ENCODE peak calls at places on chromosomes 7 and 10, in eight cellular contexts. G is right atrium auricular region, U is OCI-LY7, A is lower lobe of right lung, E is hepatocyte, K is endodermal cell, C is tibial artery, N is GM23338. H is an unnamed sample.

GRCh38 chr10:43925793-43926192 is 277.1 kb upstream of the ZNF32 start:
- DNase-seq in U (no peak), E (peak), N (no peak), K (peak), C (no peak), G (no peak), A (no peak), H (no peak)

GRCh38 chr10:14414901-14415300 is 84.2 kb upstream of the FRMD4A start:
- DNase-seq in N (no peak), E (no peak), G (no peak), A (no peak), C (no peak), U (no peak), K (no peak), H (no peak)

GRCh38 chr10:48506147-48506917 is 98.5 kb downstream of the ARHGAP22 start:
- DNase-seq in C (no peak), E (peak), G (peak), K (peak), U (peak), N (no peak), A (no peak), H (peak)

GRCh38 chr7:69603937-69604494 is 5.7 kb downstream of the AUTS2 start:
- DNase-seq in N (no peak), E (no peak), C (no peak), K (no peak), U (peak), A (no peak), G (no peak), H (no peak)

GRCh38 chr10:114566064-114566463 is 92.0 kb downstream of the ABLIM1 start:
- DNase-seq in N (no peak), K (no peak), G (no peak), U (no peak), A (no peak), E (no peak), C (no peak), H (no peak)

GRCh38 chr7:115499966-115500365 is 530.6 kb downstream of the TFEC start:
- DNase-seq in G (no peak), E (no peak), U (no peak), A (no peak), C (no peak), K (no peak), N (no peak), H (no peak)

GRCh38 chr10:122277737-122278136 is 6.6 kb downstream of the BTBD16 start:
- DNase-seq in K (no peak), N (no peak), A (no peak), E (no peak), C (no peak), G (no peak), U (no peak), H (no peak)

GRCh38 chr7:129875745-129876411 is 76.9 kb downstream of the UBE2H start:
- DNase-seq in G (no peak), E (no peak), K (no peak), U (no peak), A (no peak), C (no peak), N (no peak), H (no peak)

GRCh38 chr7:44538093-44538797 is 2.9 kb downstream of the NPC1L1 start:
- DNase-seq in A (no peak), C (no peak), N (no peak), G (no peak), K (no peak), U (no peak), E (no peak), H (no peak)

GRCh38 chr10:132001238-132001977 is 19.7 kb upstream of the BNIP3 start:
- DNase-seq in A (peak), G (no peak), C (no peak), U (no peak), E (no peak), K (peak), N (peak), H (no peak)

GRCh38 chr10:96718304-96718990 is 1.9 kb downstream of the PIK3AP1 start:
- DNase-seq in C (no peak), U (peak), E (no peak), G (no peak), K (no peak), A (no peak), N (no peak), H (no peak)

GRCh38 chr10:92042541-92042940 is 119.0 kb downstream of the BTAF1 start:
- DNase-seq in C (no peak), U (no peak), G (no peak), E (no peak), K (no peak), N (peak), A (no peak), H (no peak)

GRCh38 chr10:29858352-29859267 is 200.8 kb downstream of the JCAD start:
- DNase-seq in E (peak), N (peak), K (peak), U (no peak), G (peak), A (peak), C (peak), H (no peak)

GRCh38 chr10:24722676-24723385 is 856 bp downstream of the ARHGAP21 start:
- DNase-seq in A (peak), C (peak), U (peak), E (peak), K (peak), N (peak), G (no peak), H (no peak)

GRCh38 chr7:14836571-14837189 is 65.9 kb downstream of the DGKB start:
- DNase-seq in U (no peak), E (peak), A (no peak), C (peak), K (peak), N (peak), G (peak), H (no peak)

GRCh38 chr7:46814516-46815250 is 767.2 kb downstream of the TNS3 start:
- DNase-seq in G (no peak), C (no peak), N (no peak), U (no peak), A (no peak), K (no peak), E (no peak), H (no peak)

GRCh38 chr7:158834799-158835784 is 5.8 kb upstream of the ESYT2 start:
- DNase-seq in C (no peak), E (no peak), K (peak), U (no peak), N (no peak), A (no peak), G (no peak), H (peak)

GRCh38 chr7:63025815-63026214 is 972.8 kb upstream of the ZNF722 start:
- DNase-seq in U (no peak), K (no peak), A (no peak), G (no peak), N (no peak), E (no peak), C (no peak), H (peak)

GRCh38 chr7:102468416-102469350 is 3.9 kb downstream of the LRWD1 start:
- DNase-seq in N (no peak), A (no peak), K (peak), G (no peak), E (peak), C (no peak), U (no peak), H (no peak)

GRCh38 chr7:92851732-92852131 is 15.4 kb upstream of the CDK6 start:
- DNase-seq in G (no peak), A (no peak), N (no peak), K (no peak), C (no peak), E (no peak), U (no peak), H (no peak)

GRCh38 chr7:30278849-30279505 is 5.4 kb upstream of the ZNRF2 start:
- DNase-seq in E (no peak), G (no peak), K (no peak), C (no peak), U (peak), A (no peak), N (no peak), H (no peak)

GRCh38 chr7:108347616-108348015 is 108.6 kb downstream of the NRCAM start:
- DNase-seq in C (no peak), E (peak), A (no peak), U (no peak), K (peak), N (peak), G (no peak), H (no peak)

GRCh38 chr10:84715911-84716310 is 387.5 kb downstream of the CCSER2 start:
- DNase-seq in G (no peak), N (peak), A (no peak), E (peak), U (peak), K (peak), C (no peak), H (no peak)

GRCh38 chr7:2299853-2300512 is 14.3 kb downstream of the SNX8 start:
- DNase-seq in A (no peak), N (no peak), K (no peak), C (no peak), G (no peak), U (peak), E (no peak), H (no peak)

GRCh38 chr7:66399566-66399965 is 194.4 kb downstream of the TPST1 start:
- DNase-seq in K (no peak), A (no peak), U (no peak), G (no peak), E (no peak), C (no peak), N (no peak), H (no peak)

GRCh38 chr7:127362364-127363027 is 30.0 kb downstream of the ZNF800 start:
- DNase-seq in A (no peak), G (no peak), U (no peak), N (no peak), K (no peak), C (no peak), E (no peak), H (no peak)

GRCh38 chr10:29757551-29758297 is 123.0 kb upstream of the SVIL start:
- DNase-seq in E (peak), K (no peak), C (no peak), G (no peak), U (no peak), N (no peak), A (no peak), H (no peak)

GRCh38 chr7:142811154-142811737 is 40.5 kb downstream of the PRSS2 start:
- DNase-seq in E (peak), U (peak), G (no peak), A (no peak), K (peak), C (no peak), N (peak), H (no peak)

GRCh38 chr10:43953672-43954071 is 305.0 kb upstream of the ZNF32 start:
- DNase-seq in A (no peak), E (no peak), N (no peak), C (no peak), K (peak), U (no peak), G (peak), H (peak)

GRCh38 chr10:5840314-5841307 is 27.4 kb upstream of the GDI2 start:
- DNase-seq in K (peak), G (no peak), C (no peak), A (no peak), U (peak), E (no peak), N (no peak), H (no peak)

GRCh38 chr7:77238703-77239136 is 39.1 kb upstream of the FGL2 start:
- DNase-seq in N (no peak), C (no peak), G (no peak), A (peak), E (no peak), K (no peak), U (no peak), H (peak)

GRCh38 chr7:17939670-17940301 is 508 bp downstream of the SNX13 start:
- DNase-seq in C (peak), N (peak), K (no peak), G (no peak), U (peak), E (peak), A (no peak), H (no peak)

GRCh38 chr7:107502154-107502553 is 32.3 kb downstream of the GPR22 start:
- DNase-seq in E (no peak), C (no peak), U (no peak), N (no peak), G (no peak), A (no peak), K (no peak), H (no peak)

DNA sequence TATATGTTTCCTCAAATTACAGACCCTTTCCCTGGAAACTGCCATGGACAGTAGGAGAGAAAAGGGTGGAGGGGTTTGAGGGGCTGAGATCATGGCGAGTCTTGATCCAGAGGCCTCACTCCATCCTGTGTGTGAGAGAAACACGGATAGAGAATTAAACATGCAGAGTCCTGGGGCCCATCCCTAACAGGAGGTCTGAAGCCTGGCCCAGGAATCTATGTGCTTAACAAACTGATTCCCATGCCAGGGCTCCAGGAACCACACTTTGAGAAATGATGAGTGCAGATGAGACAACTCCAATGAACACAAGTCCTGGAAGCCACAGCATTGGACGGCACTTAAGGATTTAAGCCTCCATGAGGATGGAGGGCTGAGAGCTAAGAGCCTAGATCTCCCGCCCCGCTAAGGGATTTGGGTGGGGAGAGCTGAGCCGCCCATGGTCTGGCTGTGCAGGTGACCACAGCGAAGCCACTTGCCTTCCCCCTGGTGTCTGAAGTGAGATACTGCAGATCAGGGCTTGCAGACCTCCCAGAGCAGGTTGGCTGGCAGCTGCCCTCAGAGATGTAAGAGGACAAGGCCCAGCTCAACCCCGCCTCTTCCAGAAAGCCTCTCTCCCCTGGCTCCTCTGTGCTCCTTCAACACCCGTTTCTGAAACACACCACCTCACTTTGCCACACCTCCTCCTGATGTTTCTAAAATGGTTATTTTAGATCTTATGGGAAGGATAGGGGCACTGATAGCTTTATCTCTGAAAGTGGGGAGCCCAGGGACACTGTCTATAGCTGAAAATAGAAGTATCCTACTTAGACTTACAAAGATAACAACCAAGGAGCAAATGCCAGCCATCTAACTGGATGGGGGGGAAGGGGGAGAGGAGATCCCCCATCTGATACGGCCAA is 24.8 kb upstream of the EIF5AL1 start:
- DNase-seq in U (peak), C (peak), N (peak), E (peak), A (peak), K (peak), G (peak), H (no peak)
- H3K27ac ChIP-seq in U (no peak), C (peak), N (no peak), E (peak), A (peak), K (no peak), G (peak), H (peak)

GRCh38 chr7:131529617-131530016 is 26.8 kb downstream of the PODXL start:
- DNase-seq in E (no peak), G (no peak), U (no peak), K (no peak), A (no peak), C (no peak), N (no peak), H (no peak)
- H3K27ac ChIP-seq in E (no peak), G (peak), U (no peak), K (no peak), A (no peak), C (no peak), N (peak), H (peak)

DNA sequence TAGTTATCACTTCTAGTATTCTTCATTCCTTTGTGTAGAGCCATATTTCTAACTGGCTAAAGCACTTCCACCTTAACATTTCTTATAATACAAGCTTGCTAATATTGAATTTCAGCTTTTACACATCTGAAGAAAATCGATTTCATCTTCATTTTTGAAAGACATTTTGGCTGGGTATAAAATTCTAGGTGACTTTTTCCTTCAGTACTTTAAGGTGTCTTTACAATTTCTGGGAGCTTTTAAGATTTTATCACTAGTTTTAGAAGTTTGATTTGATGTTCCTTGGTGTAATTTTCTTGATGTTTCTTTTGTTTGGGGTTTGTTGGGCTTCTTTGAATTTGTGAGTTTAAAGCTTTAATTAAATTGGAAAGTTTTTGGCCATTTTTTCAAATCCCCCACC is 38.5 kb upstream of the TMEM168 start:
- DNase-seq in A (no peak), E (no peak), G (no peak), N (no peak), C (no peak), U (no peak), K (no peak), H (no peak)
- H3K27ac ChIP-seq in A (no peak), E (no peak), G (no peak), N (no peak), C (no peak), U (no peak), K (no peak), H (no peak)

GRCh38 chr7:50330701-50331100 is 26.2 kb downstream of the IKZF1 start:
- DNase-seq in U (peak), G (no peak), A (no peak), C (no peak), N (no peak), K (no peak), E (no peak), H (no peak)

GRCh38 chr7:50327443-50327842 is 22.9 kb downstream of the IKZF1 start:
- DNase-seq in K (no peak), U (no peak), C (no peak), G (no peak), E (no peak), N (no peak), A (no peak), H (no peak)

GRCh38 chr7:50331564-50332208 is 27.2 kb downstream of the IKZF1 start:
- DNase-seq in U (peak), A (no peak), E (no peak), N (no peak), C (no peak), K (no peak), G (no peak), H (no peak)

GRCh38 chr7:50330254-50330653 is 25.7 kb downstream of the IKZF1 start:
- DNase-seq in A (no peak), U (no peak), K (no peak), C (no peak), G (no peak), E (no peak), N (no peak), H (no peak)

GRCh38 chr7:50329775-50330174 is 25.3 kb downstream of the IKZF1 start:
- DNase-seq in C (no peak), U (peak), K (no peak), G (no peak), N (no peak), A (no peak), E (no peak), H (no peak)
- H3K27ac ChIP-seq in C (no peak), U (peak), K (no peak), G (no peak), N (no peak), A (peak), E (no peak), H (no peak)

GRCh38 chr10:60522617-60523016 is 132.9 kb upstream of the ANK3 start:
- DNase-seq in G (no peak), N (no peak), K (no peak), U (no peak), E (no peak), C (no peak), A (no peak), H (no peak)
- H3K27ac ChIP-seq in G (no peak), N (peak), K (peak), U (no peak), E (no peak), C (no peak), A (no peak), H (no peak)